ENCODE peak calls at places on chromosomes 13 and 19, in four cellular contexts. X, W, K and L are unnamed samples. For H3K4me1, the result is how much of the 10 kb centered on the place peaks cover.

GRCh38 chr13:37442996-37443395 is 155.6 kb downstream of the POSTN start:
- DNase-seq in W (no peak), K (no peak), X (no peak), L (no peak)

GRCh38 chr13:21901772-21902708 is 231.2 kb downstream of the FGF9 start:
- DNase-seq in K (no peak), W (no peak), X (no peak), L (no peak)

GRCh38 chr13:36850790-36851438 is 31.9 kb downstream of the RFXAP start:
- DNase-seq in W (peak), X (no peak), K (peak), L (no peak)

GRCh38 chr19:39329948-39330347 is 5.9 kb downstream of the GMFG start:
- DNase-seq in K (no peak), W (no peak), X (no peak), L (no peak)

GRCh38 chr19:1467512-1468273 is 11.3 kb downstream of the C19orf25 start:
- DNase-seq in K (no peak), W (no peak), X (no peak), L (no peak)

GRCh38 chr13:42894765-42895181 is 97.3 kb downstream of the EPSTI1 start:
- DNase-seq in X (no peak), K (no peak), W (peak), L (no peak)

GRCh38 chr13:114151565-114152284 is 19.3 kb upstream of the RASA3 start:
- DNase-seq in K (no peak), X (no peak), W (no peak), L (no peak)

GRCh38 chr13:107866007-107866665 is 349.2 kb downstream of the LIG4 start:
- DNase-seq in W (peak), K (peak), X (no peak), L (no peak)

GRCh38 chr13:104869501-104869900 is 1666.0 kb downstream of the EFNB2 start:
- DNase-seq in X (no peak), W (no peak), K (no peak), L (no peak)

GRCh38 chr13:110883539-110883938 is 31.3 kb downstream of the ANKRD10 start:
- DNase-seq in K (no peak), W (no peak), X (no peak), L (no peak)

DNA sequence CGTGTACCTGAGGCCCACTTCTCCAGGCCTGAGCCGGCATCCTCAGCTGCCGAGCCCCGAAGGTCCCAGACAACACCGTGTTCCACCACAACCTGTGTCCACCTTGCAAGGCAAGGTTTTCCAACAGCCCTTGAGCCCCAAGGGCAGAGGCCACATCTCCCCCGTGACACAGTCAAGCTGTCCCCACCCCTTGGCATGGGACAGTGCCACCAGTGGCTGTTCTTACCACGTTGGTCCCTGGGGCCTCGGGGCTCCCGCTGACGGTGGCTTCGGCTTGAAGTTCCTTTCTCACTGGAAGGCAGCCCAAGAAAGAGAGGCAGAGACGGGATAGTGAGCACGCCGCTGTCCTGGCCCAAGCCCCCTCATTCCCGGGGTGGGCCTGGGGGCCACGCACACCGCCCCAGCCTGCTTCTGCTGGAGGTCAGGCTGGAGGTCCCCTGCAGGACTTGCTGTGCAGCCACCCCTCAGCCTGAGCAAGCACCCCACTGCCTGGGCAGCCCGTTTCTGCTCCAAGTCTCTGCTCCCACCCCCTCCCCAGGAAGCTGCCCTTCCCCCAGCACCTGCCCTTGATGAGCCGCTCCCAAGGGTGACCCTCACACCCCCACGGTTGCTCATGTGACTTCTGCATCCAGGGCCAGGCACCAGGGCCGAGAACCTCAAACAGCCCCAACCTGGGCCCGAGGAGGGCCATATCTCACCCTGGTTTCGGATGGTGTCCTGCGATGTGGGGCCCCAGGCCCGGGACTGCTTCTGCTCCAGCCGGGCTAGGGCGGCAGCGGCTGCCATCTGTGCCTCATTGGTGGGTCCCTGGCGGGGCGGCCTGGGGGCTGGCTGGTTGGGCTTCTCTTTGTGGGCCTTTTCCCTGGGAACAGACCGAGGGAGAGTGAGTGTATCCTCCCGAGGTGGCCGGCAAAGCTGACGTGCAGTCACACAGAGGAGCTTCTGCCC is 4.1 kb downstream of the UBXN6 start:
- DNase-seq in X (no peak), W (peak), K (no peak), L (no peak)
- H3K4me1 ChIP-seq in X (under half), W (under half), K (half or more), L (under half)

GRCh38 chr13:74657765-74658164 is 523.6 kb upstream of the KLF12 start:
- DNase-seq in W (no peak), K (no peak), X (no peak), L (no peak)

GRCh38 chr13:74667656-74668055 is 533.5 kb upstream of the KLF12 start:
- DNase-seq in W (no peak), K (no peak), X (no peak), L (no peak)

GRCh38 chr13:74661851-74662250 is 527.6 kb upstream of the KLF12 start:
- DNase-seq in K (no peak), X (no peak), W (no peak), L (no peak)

GRCh38 chr13:74662895-74663294 is 528.7 kb upstream of the KLF12 start:
- DNase-seq in K (no peak), X (no peak), W (no peak), L (no peak)
- TF ChIP-seq GABPA in K (no peak), X (no peak), W (no peak), L (no peak)

GRCh38 chr13:26020536-26021290 is 31.1 kb downstream of the SHISA2 start:
- DNase-seq in X (no peak), K (no peak), W (no peak), L (no peak)
- H3K4me1 ChIP-seq in X (under half), K (under half), W (under half), L (under half)

DNA sequence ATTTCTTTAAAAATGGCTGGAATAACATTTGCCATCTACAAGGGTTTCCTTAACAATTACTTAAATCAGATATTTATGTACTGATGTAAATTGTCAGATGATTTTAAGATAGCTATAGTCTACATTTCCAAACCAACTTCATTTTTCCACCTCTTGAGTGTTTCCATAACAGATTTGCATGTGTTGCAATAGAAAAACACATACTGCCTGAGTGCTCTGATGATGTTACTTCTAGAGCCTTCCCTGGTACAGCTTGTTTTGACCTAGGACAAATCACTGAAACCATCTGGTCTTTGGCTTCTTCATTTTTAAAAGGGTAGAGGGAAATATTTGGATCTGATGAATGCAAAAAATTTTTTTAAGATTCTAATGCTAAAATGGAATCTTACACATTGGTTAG is 245.9 kb downstream of the PCDH9 start:
- DNase-seq in X (no peak), W (no peak), K (no peak), L (no peak)
- TF ChIP-seq GABPA in X (no peak), W (no peak), K (no peak), L (no peak)

GRCh38 chr13:33510350-33510749 is 224.8 kb upstream of the STARD13 start:
- DNase-seq in X (no peak), K (no peak), W (no peak), L (no peak)

GRCh38 chr13:33512880-33513554 is 227.5 kb upstream of the STARD13 start:
- DNase-seq in K (no peak), X (no peak), W (no peak), L (no peak)

GRCh38 chr13:33509642-33510229 is 224.2 kb upstream of the STARD13 start:
- DNase-seq in X (no peak), K (no peak), W (no peak), L (no peak)

GRCh38 chr13:33508060-33508459 is 222.5 kb upstream of the STARD13 start:
- DNase-seq in K (no peak), X (no peak), W (no peak), L (no peak)
- H3K4me1 ChIP-seq in K (under half), X (under half), W (under half), L (under half)

GRCh38 chr13:29459818-29460335 is 135.6 kb downstream of the SLC7A1 start:
- DNase-seq in X (no peak), W (no peak), K (no peak), L (no peak)
- TF ChIP-seq GABPA in X (no peak), W (no peak), K (no peak), L (no peak)

GRCh38 chr19:41325947-41326706 is 16.2 kb downstream of the CCDC97 start:
- DNase-seq in X (no peak), K (no peak), W (peak), L (no peak)

GRCh38 chr19:41327076-41327475 is 17.1 kb downstream of the CCDC97 start:
- DNase-seq in K (no peak), W (no peak), X (no peak), L (no peak)

GRCh38 chr19:41324231-41324702 is 14.3 kb downstream of the CCDC97 start:
- DNase-seq in W (no peak), X (no peak), K (no peak), L (no peak)

GRCh38 chr19:41324921-41325639 is 15.1 kb downstream of the CCDC97 start:
- DNase-seq in K (peak), W (peak), X (peak), L (no peak)

DNA sequence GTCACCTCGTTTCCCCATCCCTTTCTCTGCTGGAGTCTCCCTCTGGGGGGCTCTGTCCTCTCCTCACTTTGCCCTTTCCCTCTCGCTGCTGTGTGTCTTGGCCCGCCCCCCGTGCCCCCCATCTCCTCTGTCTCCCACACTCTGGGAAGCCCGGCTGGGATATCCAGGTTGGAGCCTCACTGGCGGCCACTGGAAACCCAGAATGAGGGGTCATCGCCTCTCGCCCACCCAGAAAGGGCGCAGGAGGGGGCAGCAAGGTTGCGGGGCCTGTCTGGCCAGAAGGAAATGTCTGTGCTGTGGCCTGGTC is 15.6 kb downstream of the CCDC97 start:
- DNase-seq in X (no peak), K (no peak), W (no peak), L (no peak)
- H3K4me1 ChIP-seq in X (under half), K (half or more), W (half or more), L (under half)

DNA sequence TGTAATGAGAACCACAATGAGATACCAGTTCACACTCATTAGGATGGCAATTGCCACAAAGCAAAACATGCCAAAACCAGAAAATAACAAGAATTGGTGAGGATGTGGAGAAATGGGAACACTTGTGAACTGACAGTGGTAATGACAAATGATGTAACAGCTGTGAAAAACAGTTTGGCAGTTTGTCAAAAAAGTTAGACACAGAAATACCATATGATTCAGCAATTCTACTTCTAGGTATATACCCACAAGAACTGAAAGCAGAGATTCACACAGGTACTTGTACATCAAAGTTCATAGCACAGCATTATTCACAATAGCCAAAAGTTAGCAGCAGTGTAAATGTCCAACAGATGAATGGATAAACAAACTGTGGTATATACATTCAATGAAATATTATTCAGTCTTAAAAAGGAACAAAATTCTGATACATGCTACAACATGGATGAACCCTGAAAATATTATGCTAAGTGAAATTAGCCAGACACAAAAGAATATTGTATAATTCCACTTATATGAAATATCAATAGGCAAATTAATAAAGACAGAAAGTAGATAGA is 96.5 kb downstream of the UGGT2 start:
- DNase-seq in W (no peak), K (no peak), X (no peak), L (peak)
- TF ChIP-seq GABPA in W (no peak), K (no peak), X (no peak), L (no peak)

GRCh38 chr13:50831510-50831909 is 12.0 kb downstream of the DLEU7 start:
- DNase-seq in K (no peak), X (no peak), W (no peak), L (no peak)
- H3K4me1 ChIP-seq in K (under half), X (under half), W (under half), L (under half)